ENCODE peak calls at places on chromosomes 12 and 14, in six cellular contexts. T, G, Y, V, E and O are unnamed samples.
A peak's percentile ranks its signal among the peaks of the same experiment; 100 is the strongest.

GRCh38 chr12:1878214-1878613 is 40.2 kb downstream of the CACNA2D4 start:
- DNase-seq in T (no peak), E (no peak), V (no peak), G (no peak), Y (no peak), O (peak; percentile 11)

GRCh38 chr12:57276935-57277563 is 26.1 kb upstream of the STAC3 start:
- DNase-seq in E (peak; percentile 49), Y (no peak), V (peak; percentile 5), T (no peak), G (no peak), O (no peak)

GRCh38 chr12:123713398-123714301 is 1.5 kb downstream of the ATP6V0A2 start:
- DNase-seq in Y (no peak), G (no peak), T (peak; percentile 12), V (peak; percentile 89), E (peak; percentile 10), O (peak; percentile 14)

GRCh38 chr14:54189358-54190354 is 207.2 kb upstream of the CDKN3 start:
- DNase-seq in Y (no peak), G (no peak), T (peak; percentile 84), V (no peak), E (peak; percentile 83), O (no peak)

GRCh38 chr14:101365329-101366158 is 195.8 kb upstream of the DIO3 start:
- DNase-seq in V (no peak), G (no peak), E (no peak), Y (no peak), T (no peak), O (no peak)

GRCh38 chr14:95480109-95480886 is 36.2 kb downstream of the SYNE3 start:
- DNase-seq in G (no peak), T (no peak), V (no peak), E (peak; percentile 31), Y (no peak), O (no peak)

GRCh38 chr12:2797721-2798418 is 3.1 kb downstream of the FKBP4 start:
- DNase-seq in V (no peak), T (no peak), E (no peak), G (no peak), Y (no peak), O (no peak)

GRCh38 chr14:92922883-92923743 is at the start of gene CHGA:
- DNase-seq in T (peak; percentile 8), E (peak; percentile 20), Y (peak; percentile 14), V (peak; percentile 23), G (peak; percentile 65), O (peak; percentile 60)

GRCh38 chr12:10968765-10969456 is 17.8 kb downstream of the TAS2R50 start:
- DNase-seq in G (peak; percentile 44), V (peak; percentile 22), T (peak; percentile 75), E (peak; percentile 69), Y (no peak), O (no peak)

GRCh38 chr12:57089259-57090245 is 638 bp downstream of the NAB2 start:
- DNase-seq in E (peak; percentile 51), Y (peak; percentile 61), G (peak; percentile 88), T (peak; percentile 36), V (peak; percentile 58), O (no peak)

GRCh38 chr12:120536064-120536791 is 2.1 kb downstream of the RNF10 start:
- DNase-seq in T (no peak), G (no peak), Y (no peak), E (no peak), V (peak; percentile 48), O (no peak)

GRCh38 chr14:51535443-51536044 is 116.2 kb upstream of the FRMD6 start:
- DNase-seq in T (no peak), G (no peak), E (no peak), Y (no peak), V (no peak), O (no peak)

GRCh38 chr14:51538973-51539372 is 112.7 kb upstream of the FRMD6 start:
- DNase-seq in V (no peak), Y (no peak), E (no peak), T (no peak), G (no peak), O (no peak)

GRCh38 chr14:51544426-51544825 is 107.3 kb upstream of the FRMD6 start:
- DNase-seq in T (peak; percentile 46), V (no peak), G (no peak), E (peak; percentile 34), Y (no peak), O (no peak)

GRCh38 chr14:51540364-51540763 is 111.3 kb upstream of the FRMD6 start:
- DNase-seq in T (no peak), E (peak; percentile 41), V (no peak), Y (no peak), G (no peak), O (no peak)

GRCh38 chr14:51539571-51540037 is 112.1 kb upstream of the FRMD6 start:
- DNase-seq in Y (no peak), V (no peak), T (peak; percentile 97), E (peak; percentile 92), G (no peak), O (no peak)
- H3K27ac ChIP-seq in Y (no peak overlapping the region), V (no peak overlapping the region), T (peak overlapping the region; percentile 97), E (no peak overlapping the region), G (no peak overlapping the region), O (peak overlapping the region; percentile 76)

GRCh38 chr12:94616217-94616729 is 34.1 kb downstream of the TMCC3 start:
- DNase-seq in V (no peak), G (no peak), T (no peak), E (no peak), Y (peak; percentile 76), O (no peak)
- H3K27ac ChIP-seq in V (peak overlapping the region; percentile 94), G (peak overlapping the region; percentile 22), T (no peak overlapping the region), E (no peak overlapping the region), Y (peak overlapping the region; percentile 81), O (no peak overlapping the region)

GRCh38 chr12:97713217-97713616 is 250.6 kb downstream of the RMST start:
- DNase-seq in T (no peak), V (peak; percentile 51), Y (no peak), E (no peak), G (no peak), O (no peak)
- H3K27ac ChIP-seq in T (no peak overlapping the region), V (no peak overlapping the region), Y (no peak overlapping the region), E (no peak overlapping the region), G (no peak overlapping the region), O (no peak overlapping the region)

GRCh38 chr12:75892779-75893408 is 138.7 kb downstream of the PHLDA1 start:
- DNase-seq in V (no peak), Y (no peak), E (peak; percentile 85), T (peak; percentile 95), G (no peak), O (no peak)
- H3K27ac ChIP-seq in V (no peak overlapping the region), Y (no peak overlapping the region), E (no peak overlapping the region), T (peak overlapping the region; percentile 11), G (no peak overlapping the region), O (no peak overlapping the region)